ENCODE peak calls at places on chromosome 3, in five cellular contexts. M is GM06990, D is HL-60, W is ovary, P is heart left ventricle. N is an unnamed sample.

GRCh38 chr3:195524171-195524896 is 18.8 kb downstream of the PPP1R2 start:
- DNase-seq in M (no peak), D (no peak), W (no peak), P (no peak), N (no peak)

GRCh38 chr3:181253796-181254195 is 264.3 kb upstream of the DNAJC19 start:
- DNase-seq in M (no peak), D (no peak), W (no peak), P (no peak), N (no peak)

GRCh38 chr3:36494461-36495109 is 114.3 kb downstream of the STAC start:
- DNase-seq in M (no peak), D (peak; percentile 21), W (no peak), P (no peak), N (no peak)

GRCh38 chr3:117549716-117550115 is 840.1 kb downstream of the TUSC7 start:
- DNase-seq in M (no peak), D (no peak), W (no peak), P (no peak), N (no peak)

GRCh38 chr3:173690542-173690941 is 293.0 kb downstream of the NLGN1 start:
- DNase-seq in M (no peak), D (no peak), W (no peak), P (no peak), N (no peak)

GRCh38 chr3:79672075-79672474 is 95.7 kb downstream of the ROBO1 start:
- DNase-seq in M (no peak), D (no peak), W (no peak), P (no peak), N (no peak)

GRCh38 chr3:112980080-112980479 is 5.2 kb upstream of the CD200R1 start:
- DNase-seq in M (no peak), D (no peak), W (no peak), P (no peak), N (no peak)

GRCh38 chr3:20256144-20256543 is 70.1 kb upstream of the SGO1 start:
- DNase-seq in M (no peak), D (no peak), W (no peak), P (no peak), N (no peak)

GRCh38 chr3:131402391-131403039 is 20.9 kb downstream of the NUDT16 start:
- DNase-seq in M (peak; percentile 2), D (peak; percentile 65), W (no peak), P (no peak), N (no peak)

GRCh38 chr3:180421221-180421620 is 180.7 kb upstream of the TTC14 start:
- DNase-seq in M (no peak), D (peak; percentile 52), W (no peak), P (no peak), N (no peak)

GRCh38 chr3:134308350-134308891 is 57.8 kb upstream of the RYK start:
- DNase-seq in M (peak; percentile 29), D (peak; percentile 65), W (peak; percentile 91), P (peak; percentile 81), N (peak; percentile 81)

GRCh38 chr3:9399746-9400145 is 2.3 kb downstream of the SETD5 start:
- DNase-seq in M (no peak), D (peak; percentile 55), W (peak; percentile 76), P (peak; percentile 82), N (peak; percentile 31)

GRCh38 chr3:168162172-168162571 is 66.4 kb upstream of the GOLIM4 start:
- DNase-seq in M (no peak), D (no peak), W (no peak), P (no peak), N (no peak)

GRCh38 chr3:45881031-45882022 is 5.0 kb upstream of the CCR9 start:
- DNase-seq in M (peak; percentile 20), D (peak; percentile 36), W (no peak), P (no peak), N (peak; percentile 50)

GRCh38 chr3:177776656-177777055 is 579.4 kb upstream of the TBL1XR1 start:
- DNase-seq in M (no peak), D (no peak), W (no peak), P (no peak), N (no peak)

GRCh38 chr3:101873619-101874018 is 24.3 kb downstream of the NFKBIZ start:
- DNase-seq in M (no peak), D (no peak), W (no peak), P (no peak), N (no peak)

GRCh38 chr3:52221563-52222318 is 3.7 kb downstream of the TLR9 start:
- DNase-seq in M (no peak), D (no peak), W (peak; percentile 86), P (peak; percentile 33), N (no peak)

GRCh38 chr3:56988874-56989433 is 71.5 kb upstream of the SPATA12 start:
- DNase-seq in M (no peak), D (peak; percentile 48), W (peak; percentile 90), P (peak; percentile 83), N (peak; percentile 62)

GRCh38 chr3:150235799-150236198 is 172.3 kb upstream of the TSC22D2 start:
- DNase-seq in M (no peak), D (no peak), W (no peak), P (no peak), N (no peak)

GRCh38 chr3:196003611-196004010 is 78.3 kb downstream of the TFRC start:
- DNase-seq in M (no peak), D (no peak), W (no peak), P (no peak), N (no peak)

GRCh38 chr3:76997733-76998132 is 42.2 kb upstream of the ROBO2 start:
- DNase-seq in M (no peak), D (no peak), W (no peak), P (no peak), N (no peak)

GRCh38 chr3:184005981-184006507 is 11.6 kb downstream of the ABCC5 start:
- DNase-seq in M (peak; percentile 39), D (peak; percentile 69), W (peak; percentile 23), P (peak; percentile 35), N (peak; percentile 59)

GRCh38 chr3:7536510-7536909 is 675.6 kb downstream of the GRM7 start:
- DNase-seq in M (no peak), D (no peak), W (no peak), P (no peak), N (no peak)

GRCh38 chr3:24220859-24221657 is 273.6 kb downstream of the THRB start:
- DNase-seq in M (no peak), D (no peak), W (no peak), P (no peak), N (no peak)

GRCh38 chr3:186070996-186071395 is 37.9 kb downstream of the ETV5 start:
- DNase-seq in M (no peak), D (no peak), W (no peak), P (no peak), N (no peak)

GRCh38 chr3:114155370-114155821 is 23.5 kb downstream of the DRD3 start:
- DNase-seq in M (no peak), D (peak; percentile 61), W (no peak), P (no peak), N (peak; percentile 22)

GRCh38 chr3:15051531-15051930 is 13.6 kb downstream of the MRPS25 start:
- DNase-seq in M (peak; percentile 40), D (peak; percentile 63), W (no peak), P (no peak), N (peak; percentile 75)
- TF ChIP-seq CTCF in M (peak; percentile 92), D (peak; percentile 91), W (no peak), P (peak; percentile 48), N (peak; percentile 57)

GRCh38 chr3:25781145-25781757 is 2.0 kb downstream of the NGLY1 start:
- DNase-seq in M (no peak), D (peak; percentile 9), W (no peak), P (no peak), N (no peak)

GRCh38 chr3:25783661-25784512 is 644 bp upstream of the NGLY1 start:
- DNase-seq in M (peak; percentile 68), D (peak; percentile 64), W (peak; percentile 73), P (no peak), N (no peak)

GRCh38 chr3:25782636-25782937 is 656 bp downstream of the NGLY1 start:
- DNase-seq in M (no peak), D (no peak), W (no peak), P (no peak), N (no peak)

GRCh38 chr3:25781758-25782594 is 1.3 kb downstream of the NGLY1 start:
- DNase-seq in M (peak; percentile 59), D (peak; percentile 10), W (no peak), P (no peak), N (peak; percentile 75)

DNA sequence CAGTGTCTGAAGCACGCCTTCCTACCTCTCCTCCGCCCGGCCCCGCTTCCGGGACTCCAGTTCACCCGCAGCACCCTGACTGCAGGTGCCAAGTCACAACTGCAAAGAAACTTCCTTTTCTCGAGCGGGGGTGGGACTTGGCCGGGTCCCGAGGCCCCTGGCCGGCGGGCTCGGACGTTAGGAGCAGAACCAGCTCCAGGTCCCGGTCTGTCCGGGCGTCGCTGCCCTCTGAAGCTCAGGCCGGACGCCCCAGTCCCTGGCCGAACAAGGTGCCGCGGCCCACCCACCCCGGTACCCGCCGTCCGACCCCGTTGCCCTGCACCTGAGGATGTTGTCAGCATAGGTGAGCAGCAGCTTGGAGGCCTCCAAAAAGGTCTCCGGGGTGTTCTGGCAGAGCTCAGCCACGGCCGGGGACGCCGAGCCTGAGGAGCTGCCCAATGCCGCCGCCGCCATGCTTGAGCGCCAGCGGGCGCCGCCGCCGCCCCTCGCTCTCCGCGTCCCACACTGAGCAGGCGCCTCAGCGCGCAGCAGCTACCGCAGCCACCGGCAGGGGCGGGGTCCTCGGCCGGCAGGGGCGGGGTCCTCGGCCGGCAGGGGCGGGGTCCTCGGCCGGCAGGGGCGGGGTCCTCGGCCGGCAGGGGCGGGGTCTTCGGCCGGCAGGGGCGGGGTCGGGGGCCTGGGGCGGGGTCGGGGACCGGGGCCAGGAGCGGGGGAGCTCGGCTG is at the start of gene NGLY1:
- DNase-seq in M (peak; percentile 88), D (peak; percentile 92), W (peak; percentile 86), P (peak; percentile 89), N (peak; percentile 91)
- TF ChIP-seq CTCF in M (no peak), D (no peak), W (peak; percentile 37), P (peak; percentile 26), N (no peak)

DNA sequence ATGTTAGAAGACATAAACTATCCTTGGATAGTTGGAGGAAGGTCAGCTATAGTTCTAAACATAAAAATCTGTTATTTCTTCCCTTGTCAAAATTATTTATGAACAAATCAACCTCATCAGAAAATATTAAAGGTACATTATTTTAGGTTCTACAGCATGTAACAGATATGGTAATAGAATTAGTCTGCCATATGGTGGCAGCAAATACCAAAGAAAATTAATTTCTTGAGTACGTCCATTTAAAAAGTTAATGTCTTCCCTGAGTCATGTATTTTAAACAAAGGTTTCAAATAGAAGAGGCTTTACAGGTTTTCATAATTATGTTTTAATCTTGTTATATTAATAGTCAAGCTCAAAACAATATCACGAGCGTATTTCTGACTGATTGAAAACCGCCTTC is 17.9 kb upstream of the ANKRD28 start:
- DNase-seq in M (no peak), D (no peak), W (no peak), P (no peak), N (peak; percentile 10)
- TF ChIP-seq CTCF in M (peak; percentile 15), D (no peak), W (peak; percentile 48), P (peak; percentile 65), N (no peak)

DNA sequence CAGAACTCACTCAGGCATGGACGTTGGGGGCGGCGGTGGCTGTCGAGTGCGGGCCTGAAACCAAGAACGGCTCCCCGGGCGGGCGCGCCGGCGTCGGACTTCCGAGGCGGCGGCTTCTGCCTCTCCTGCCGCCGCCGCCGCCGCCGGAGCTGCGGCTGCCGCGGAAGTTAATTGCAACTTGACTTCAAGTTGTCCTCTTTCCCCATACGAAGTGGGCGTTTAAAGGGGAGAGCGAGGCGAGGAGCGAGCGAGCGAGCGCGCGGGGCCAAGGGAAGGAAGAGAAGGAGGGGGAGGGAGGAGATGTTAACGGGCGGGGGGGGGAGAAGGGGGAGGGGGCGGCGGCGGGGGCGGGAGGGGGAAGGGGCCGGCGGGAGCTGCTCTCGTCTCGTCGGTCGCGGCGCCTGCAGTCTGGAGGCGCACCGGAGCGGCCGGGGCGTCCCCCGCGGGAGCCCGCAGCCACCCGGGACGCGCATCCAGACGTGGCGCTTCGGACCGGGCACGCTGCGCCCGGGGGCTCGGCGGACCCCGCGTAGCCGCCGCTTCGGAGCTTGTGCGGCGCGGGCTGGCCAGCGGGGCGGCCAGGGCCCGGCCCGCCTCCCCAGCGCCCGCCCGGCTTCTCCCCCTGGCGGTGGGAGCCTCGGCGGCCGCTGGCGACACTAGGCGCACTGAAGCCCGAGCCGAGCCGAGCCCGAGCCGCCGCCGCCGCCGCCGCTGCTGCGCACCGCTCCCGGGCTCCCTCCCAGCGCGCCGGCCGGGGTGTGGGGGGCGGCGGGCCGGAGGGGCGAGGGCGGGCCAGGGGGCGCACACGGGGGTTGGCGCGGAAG is 19.7 kb upstream of the SATB1 start:
- DNase-seq in M (peak; percentile 30), D (peak; percentile 75), W (peak; percentile 68), P (peak; percentile 78), N (peak; percentile 83)
- TF ChIP-seq CTCF in M (no peak), D (no peak), W (peak; percentile 56), P (peak; percentile 57), N (no peak)